ENCODE peak calls at places on chromosomes 1 and 21, in four cellular contexts. P is astrocyte of the hippocampus, Q is endothelial cell, O is uterus. G is an unnamed sample.

GRCh38 chr1:220487297-220487820 is 40.6 kb upstream of the MARK1 start:
- DNase-seq in P (peak), Q (peak), O (no peak), G (no peak)

GRCh38 chr1:36349839-36350238 is 26.4 kb upstream of the EVA1B start:
- DNase-seq in Q (no peak), O (no peak), P (peak), G (no peak)

GRCh38 chr1:240619901-240620621 is 8.1 kb upstream of the GREM2 start:
- DNase-seq in Q (no peak), P (no peak), O (no peak), G (no peak)

GRCh38 chr1:95118019-95118499 is 904 bp downstream of the TLCD4 start:
- DNase-seq in Q (no peak), P (no peak), O (no peak), G (no peak)

GRCh38 chr1:26541816-26542711 is 12.5 kb downstream of the RPS6KA1 start:
- DNase-seq in P (no peak), O (peak), Q (peak), G (no peak)

GRCh38 chr1:116904791-116905320 is 4.9 kb upstream of the PTGFRN start:
- DNase-seq in Q (no peak), O (no peak), P (no peak), G (no peak)

GRCh38 chr1:234699795-234700665 is 90.1 kb upstream of the IRF2BP2 start:
- DNase-seq in O (no peak), P (peak), Q (no peak), G (peak)

GRCh38 chr1:167899253-167899681 is 14.7 kb downstream of the ADCY10 start:
- DNase-seq in Q (no peak), O (peak), P (peak), G (no peak)

GRCh38 chr1:180951881-180952656 is 39.4 kb downstream of the KIAA1614 start:
- DNase-seq in O (no peak), P (no peak), Q (no peak), G (no peak)

GRCh38 chr1:171998711-171999110 is 157.4 kb downstream of the DNM3 start:
- DNase-seq in O (no peak), Q (no peak), P (no peak), G (no peak)

GRCh38 chr1:33168556-33169289 is 13.1 kb downstream of the TRIM62 start:
- DNase-seq in P (no peak), Q (no peak), O (no peak), G (no peak)

GRCh38 chr1:54107131-54107530 is 45.7 kb downstream of the CDCP2 start:
- DNase-seq in P (peak), Q (no peak), O (no peak), G (no peak)

GRCh38 chr1:67350783-67351182 is 43.1 kb downstream of the IL12RB2 start:
- DNase-seq in Q (no peak), P (no peak), O (no peak), G (no peak)

GRCh38 chr1:43531906-43532584 is 1.4 kb downstream of the PTPRF start:
- DNase-seq in O (no peak), Q (peak), P (no peak), G (no peak)

GRCh38 chr21:21046063-21046462 is 47.9 kb downstream of the NCAM2 start:
- DNase-seq in P (peak), Q (no peak), O (no peak), G (no peak)

GRCh38 chr21:42731264-42732032 is 78.0 kb downstream of the PDE9A start:
- DNase-seq in Q (no peak), O (no peak), P (no peak), G (no peak)

GRCh38 chr1:23745515-23745914 is 2.2 kb downstream of the ELOA start:
- DNase-seq in P (peak), O (no peak), Q (no peak), G (no peak)

GRCh38 chr1:244496186-244496585 is 35.1 kb downstream of the CATSPERE start:
- DNase-seq in P (peak), O (no peak), Q (no peak), G (no peak)

GRCh38 chr1:46134660-46135331 is 2.4 kb upstream of the PIK3R3 start:
- DNase-seq in O (no peak), Q (no peak), P (peak), G (no peak)

GRCh38 chr1:33443705-33444180 is 12.8 kb upstream of the PHC2 start:
- DNase-seq in P (no peak), O (peak), Q (no peak), G (no peak)

GRCh38 chr1:27150641-27151040 is 4.3 kb downstream of the SLC9A1 start:
- DNase-seq in P (no peak), O (no peak), Q (no peak), G (no peak)

GRCh38 chr1:4513326-4514114 is 140.9 kb upstream of the AJAP1 start:
- DNase-seq in Q (no peak), O (no peak), P (no peak), G (no peak)

GRCh38 chr1:182699673-182700350 is 15.4 kb upstream of the RGS8 start:
- DNase-seq in Q (peak), P (peak), O (no peak), G (no peak)